ENCODE peak calls at places on chromosomes 2 and 18, in seven cellular contexts. F, D, L, C, G, E and X are unnamed samples.

GRCh38 chr2:132721938-132722337 is 51.9 kb upstream of the LYPD1 start:
- DNase-seq in C (no peak), D (no peak), G (no peak), L (no peak), E (no peak), F (no peak), X (peak; percentile 17)

GRCh38 chr2:231124833-231125232 is at the start of gene HTR2B:
- DNase-seq in D (no peak), C (no peak), L (no peak), E (no peak), F (peak; percentile 11), G (no peak), X (no peak)

GRCh38 chr2:96138146-96139145 is at the start of gene ASTL:
- DNase-seq in F (peak; percentile 13), L (peak; percentile 86), D (peak; percentile 32), E (peak; percentile 84), G (peak; percentile 52), C (peak; percentile 48), X (no peak)

GRCh38 chr18:32271649-32272324 is 81.9 kb downstream of the MEP1B start:
- DNase-seq in F (peak; percentile 10), G (peak; percentile 48), L (no peak), E (no peak), D (no peak), C (peak; percentile 56), X (peak; percentile 10)

GRCh38 chr2:237864940-237865622 is 5.7 kb downstream of the RAMP1 start:
- DNase-seq in C (no peak), E (no peak), G (no peak), F (no peak), D (no peak), L (peak; percentile 61), X (peak; percentile 51)

GRCh38 chr2:231104115-231104713 is 20.6 kb downstream of the HTR2B start:
- DNase-seq in C (peak; percentile 62), D (peak; percentile 21), G (peak; percentile 12), E (no peak), F (peak; percentile 60), L (no peak), X (peak; percentile 30)

GRCh38 chr18:35513181-35513932 is 15.6 kb upstream of the INO80C start:
- DNase-seq in E (no peak), F (peak; percentile 47), C (no peak), D (peak; percentile 45), G (no peak), L (peak; percentile 54), X (peak; percentile 55)

GRCh38 chr2:118830886-118831285 is 16.6 kb downstream of the EN1 start:
- DNase-seq in C (no peak), D (no peak), E (no peak), G (no peak), L (no peak), F (no peak), X (no peak)

GRCh38 chr2:170115501-170116229 is 62.3 kb upstream of the MYO3B start:
- DNase-seq in G (no peak), E (no peak), C (no peak), F (no peak), L (no peak), D (no peak), X (no peak)

GRCh38 chr2:96150791-96151594 is 5.8 kb upstream of the DUSP2 start:
- DNase-seq in L (no peak), C (no peak), E (no peak), D (no peak), G (no peak), F (no peak), X (no peak)

GRCh38 chr2:120520929-120521912 is 175.3 kb downstream of the INHBB start:
- DNase-seq in E (no peak), G (peak; percentile 72), C (peak; percentile 68), D (no peak), L (no peak), F (no peak), X (peak; percentile 12)

GRCh38 chr2:230319211-230319862 is 7.7 kb upstream of the SP140L start:
- DNase-seq in C (no peak), E (no peak), D (no peak), G (no peak), L (no peak), F (no peak), X (no peak)

GRCh38 chr2:1162768-1163584 is 212.3 kb downstream of the SNTG2 start:
- DNase-seq in D (no peak), L (no peak), E (no peak), C (peak; percentile 20), G (no peak), F (peak; percentile 18), X (no peak)

GRCh38 chr2:160417745-160418397 is 75.7 kb downstream of the RBMS1 start:
- DNase-seq in C (no peak), L (no peak), D (no peak), F (peak; percentile 87), E (no peak), G (no peak), X (no peak)

GRCh38 chr2:163348843-163349395 is 386.9 kb downstream of the FIGN start:
- DNase-seq in F (peak; percentile 79), C (peak; percentile 7), L (no peak), D (no peak), G (no peak), E (no peak), X (peak; percentile 38)

GRCh38 chr2:241774419-241775222 is 2.0 kb upstream of the GAL3ST2 start:
- DNase-seq in F (peak; percentile 60), G (peak; percentile 10), L (no peak), C (peak; percentile 2), D (no peak), E (no peak), X (peak; percentile 31)

GRCh38 chr2:183359867-183360266 is 235.6 kb downstream of the NUP35 start:
- DNase-seq in E (no peak), D (no peak), G (no peak), F (no peak), L (no peak), C (no peak), X (no peak)

GRCh38 chr2:235639387-235639786 is 145.5 kb downstream of the AGAP1 start:
- DNase-seq in C (no peak), L (no peak), F (peak; percentile 93), G (no peak), E (no peak), D (peak; percentile 45), X (peak; percentile 10)

GRCh38 chr2:70515938-70516337 is 37.7 kb downstream of the TGFA start:
- DNase-seq in F (no peak), E (no peak), G (no peak), L (no peak), D (no peak), C (no peak), X (no peak)

GRCh38 chr2:206736935-206737334 is 18.7 kb upstream of the DYTN start:
- DNase-seq in D (no peak), C (no peak), E (no peak), G (no peak), L (no peak), F (no peak), X (peak; percentile 20)

GRCh38 chr2:42752299-42752698 is 11.6 kb downstream of the OXER1 start:
- DNase-seq in G (no peak), L (no peak), E (no peak), F (no peak), C (no peak), D (no peak), X (no peak)

GRCh38 chr18:1361931-1362330 is 457.3 kb downstream of the ADCYAP1 start:
- DNase-seq in F (no peak), D (no peak), C (no peak), L (no peak), G (no peak), E (no peak), X (no peak)

GRCh38 chr2:240369725-240370585 is 65.5 kb upstream of the GPC1 start:
- DNase-seq in D (peak; percentile 72), G (no peak), E (peak; percentile 89), F (peak; percentile 82), L (peak; percentile 80), C (no peak), X (peak; percentile 95)

GRCh38 chr2:144201126-144201525 is 318.8 kb downstream of the ZEB2 start:
- DNase-seq in F (no peak), E (no peak), G (no peak), D (no peak), C (no peak), L (no peak), X (no peak)

GRCh38 chr2:180358458-180358857 is 351.4 kb upstream of the CWC22 start:
- DNase-seq in C (no peak), D (no peak), E (no peak), G (no peak), F (no peak), L (no peak), X (no peak)

GRCh38 chr2:185676316-185676715 is 62.3 kb upstream of the FSIP2 start:
- DNase-seq in C (no peak), L (no peak), E (no peak), G (no peak), F (no peak), D (no peak), X (no peak)
- TF ChIP-seq CTCF in C (no peak), L (no peak), E (no peak), G (no peak), F (no peak), D (no peak), X (no peak)

GRCh38 chr2:85012431-85012830 is 41.5 kb downstream of the KCMF1 start:
- DNase-seq in L (no peak), D (no peak), G (no peak), E (no peak), C (no peak), F (no peak), X (no peak)

GRCh38 chr2:85011098-85011497 is 40.1 kb downstream of the KCMF1 start:
- DNase-seq in D (no peak), E (no peak), L (no peak), C (no peak), F (no peak), G (no peak), X (no peak)

GRCh38 chr2:85009019-85009618 is 38.2 kb downstream of the KCMF1 start:
- DNase-seq in E (no peak), G (no peak), L (no peak), F (no peak), D (no peak), C (no peak), X (no peak)

GRCh38 chr2:85012855-85013254 is 41.9 kb downstream of the KCMF1 start:
- DNase-seq in D (no peak), G (no peak), L (no peak), E (no peak), F (no peak), C (no peak), X (no peak)

GRCh38 chr2:85011747-85012146 is 40.8 kb downstream of the KCMF1 start:
- DNase-seq in E (no peak), L (no peak), G (no peak), F (no peak), C (peak; percentile 10), D (no peak), X (no peak)
- TF ChIP-seq CTCF in E (no peak), L (no peak), G (peak; percentile 52), F (no peak), C (no peak), D (no peak), X (no peak)

DNA sequence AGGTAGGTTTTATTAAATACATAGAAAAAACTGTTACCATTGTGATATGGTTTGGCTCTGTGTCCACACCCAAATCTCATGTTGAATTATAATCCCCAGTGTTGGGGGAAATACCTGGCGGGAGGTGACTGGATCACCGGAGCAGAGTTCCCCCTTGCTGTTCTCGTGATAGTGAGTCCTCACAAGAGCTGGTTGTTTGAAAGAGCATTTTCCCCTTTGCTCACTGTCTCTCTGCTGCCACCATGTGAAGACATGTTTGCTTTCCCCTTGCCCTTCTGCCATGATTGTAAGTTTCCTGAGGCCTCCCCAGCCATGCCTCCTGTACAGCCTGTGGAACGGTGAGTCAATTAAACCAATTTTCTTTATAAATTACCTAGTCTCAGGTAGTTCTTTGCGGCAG is 352.7 kb upstream of the SLC39A10 start:
- DNase-seq in D (no peak), F (no peak), E (no peak), G (no peak), L (no peak), C (peak; percentile 7), X (peak; percentile 20)
- TF ChIP-seq CTCF in D (no peak), F (no peak), E (no peak), G (peak; percentile 12), L (no peak), C (no peak), X (peak; percentile 42)

GRCh38 chr2:27085670-27086089 is 892 bp upstream of the KHK start:
- DNase-seq in G (peak; percentile 53), E (peak; percentile 93), C (peak; percentile 51), D (peak; percentile 83), L (peak; percentile 88), F (peak; percentile 80), X (peak; percentile 47)
- TF ChIP-seq CTCF in G (peak; percentile 63), E (no peak), C (no peak), D (peak; percentile 28), L (no peak), F (peak; percentile 54), X (peak; percentile 55)